ENCODE peak calls at places on chromosomes 6 and 20, in ten cellular contexts. One of them, this sample, is unnamed.
A peak's percentile ranks its signal among the peaks of the same experiment; 100 is the strongest.

GRCh38 chr6:11197175-11197535 is 35.3 kb downstream of the NEDD9 start:
- DNase-seq in ELR: peak; percentile 67
- DNase-seq in EH: peak; percentile 95
- DNase-seq in stimulated activated CD4-positive, alpha-beta T cell treated with anti-CD3 and anti-CD28 coated beads, TNF-alpha, amount 100 ng/mL, for 48 hours: no peak
- DNase-seq in stimulated activated CD8-positive, alpha-beta memory T cell treated with anti-CD3 and anti-CD28 coated beads, Interleukin-2, amount 100 ng/mL, for 1 hour: no peak
- DNase-seq in adrenal gland: no peak
- DNase-seq in GM12865: no peak
- DNase-seq in KBM-7: no peak
- DNase-seq in HCEC 1CT: peak; percentile 92
- DNase-seq in NCI-H1092: no peak
- DNase-seq in this sample: peak; percentile 69

GRCh38 chr20:9460518-9460917 is 53.9 kb upstream of the LAMP5 start:
- DNase-seq in ELR: peak; percentile 61
- DNase-seq in EH: peak; percentile 74
- DNase-seq in stimulated activated CD4-positive, alpha-beta T cell treated with anti-CD3 and anti-CD28 coated beads, TNF-alpha, amount 100 ng/mL, for 48 hours: no peak
- DNase-seq in stimulated activated CD8-positive, alpha-beta memory T cell treated with anti-CD3 and anti-CD28 coated beads, Interleukin-2, amount 100 ng/mL, for 1 hour: no peak
- DNase-seq in adrenal gland: no peak
- DNase-seq in GM12865: no peak
- DNase-seq in KBM-7: no peak
- DNase-seq in HCEC 1CT: peak; percentile 45
- DNase-seq in NCI-H1092: no peak
- DNase-seq in this sample: peak; percentile 53

GRCh38 chr20:6028795-6029194 is 25.1 kb downstream of the LRRN4 start:
- DNase-seq in ELR: no peak
- DNase-seq in EH: no peak
- DNase-seq in stimulated activated CD4-positive, alpha-beta T cell treated with anti-CD3 and anti-CD28 coated beads, TNF-alpha, amount 100 ng/mL, for 48 hours: no peak
- DNase-seq in stimulated activated CD8-positive, alpha-beta memory T cell treated with anti-CD3 and anti-CD28 coated beads, Interleukin-2, amount 100 ng/mL, for 1 hour: no peak
- DNase-seq in adrenal gland: no peak
- DNase-seq in GM12865: no peak
- DNase-seq in KBM-7: no peak
- DNase-seq in HCEC 1CT: no peak
- DNase-seq in NCI-H1092: no peak
- DNase-seq in this sample: no peak

GRCh38 chr6:6760054-6760453 is 171.5 kb downstream of the LY86 start:
- DNase-seq in ELR: no peak
- DNase-seq in EH: no peak
- DNase-seq in stimulated activated CD4-positive, alpha-beta T cell treated with anti-CD3 and anti-CD28 coated beads, TNF-alpha, amount 100 ng/mL, for 48 hours: no peak
- DNase-seq in stimulated activated CD8-positive, alpha-beta memory T cell treated with anti-CD3 and anti-CD28 coated beads, Interleukin-2, amount 100 ng/mL, for 1 hour: no peak
- DNase-seq in adrenal gland: no peak
- DNase-seq in GM12865: no peak
- DNase-seq in KBM-7: no peak
- DNase-seq in HCEC 1CT: no peak
- DNase-seq in NCI-H1092: no peak
- DNase-seq in this sample: no peak

GRCh38 chr20:5918856-5919633 is 31.3 kb downstream of the TRMT6 start:
- DNase-seq in ELR: peak; percentile 78
- DNase-seq in EH: peak; percentile 43
- DNase-seq in stimulated activated CD4-positive, alpha-beta T cell treated with anti-CD3 and anti-CD28 coated beads, TNF-alpha, amount 100 ng/mL, for 48 hours: no peak
- DNase-seq in stimulated activated CD8-positive, alpha-beta memory T cell treated with anti-CD3 and anti-CD28 coated beads, Interleukin-2, amount 100 ng/mL, for 1 hour: no peak
- DNase-seq in adrenal gland: no peak
- DNase-seq in GM12865: peak; percentile 7
- DNase-seq in KBM-7: peak; percentile 48
- DNase-seq in HCEC 1CT: peak; percentile 57
- DNase-seq in NCI-H1092: no peak
- DNase-seq in this sample: peak; percentile 83

GRCh38 chr20:371755-372542 is 8.6 kb upstream of the TRIB3 start:
- DNase-seq in ELR: peak; percentile 94
- DNase-seq in EH: peak; percentile 96
- DNase-seq in stimulated activated CD4-positive, alpha-beta T cell treated with anti-CD3 and anti-CD28 coated beads, TNF-alpha, amount 100 ng/mL, for 48 hours: no peak
- DNase-seq in stimulated activated CD8-positive, alpha-beta memory T cell treated with anti-CD3 and anti-CD28 coated beads, Interleukin-2, amount 100 ng/mL, for 1 hour: no peak
- DNase-seq in adrenal gland: peak; percentile 96
- DNase-seq in GM12865: no peak
- DNase-seq in KBM-7: peak; percentile 93
- DNase-seq in HCEC 1CT: peak; percentile 92
- DNase-seq in NCI-H1092: no peak
- DNase-seq in this sample: peak; percentile 99

GRCh38 chr6:36625161-36625919 is 31.2 kb downstream of the SRSF3 start:
- DNase-seq in ELR: no peak
- DNase-seq in EH: peak; percentile 68
- DNase-seq in stimulated activated CD4-positive, alpha-beta T cell treated with anti-CD3 and anti-CD28 coated beads, TNF-alpha, amount 100 ng/mL, for 48 hours: no peak
- DNase-seq in stimulated activated CD8-positive, alpha-beta memory T cell treated with anti-CD3 and anti-CD28 coated beads, Interleukin-2, amount 100 ng/mL, for 1 hour: no peak
- DNase-seq in adrenal gland: no peak
- DNase-seq in GM12865: no peak
- DNase-seq in KBM-7: no peak
- DNase-seq in HCEC 1CT: no peak
- DNase-seq in NCI-H1092: peak; percentile 45
- DNase-seq in this sample: peak; percentile 73

GRCh38 chr20:24643731-24644130 is 174.3 kb downstream of the SYNDIG1 start:
- DNase-seq in ELR: no peak
- DNase-seq in EH: no peak
- DNase-seq in stimulated activated CD4-positive, alpha-beta T cell treated with anti-CD3 and anti-CD28 coated beads, TNF-alpha, amount 100 ng/mL, for 48 hours: no peak
- DNase-seq in stimulated activated CD8-positive, alpha-beta memory T cell treated with anti-CD3 and anti-CD28 coated beads, Interleukin-2, amount 100 ng/mL, for 1 hour: no peak
- DNase-seq in adrenal gland: no peak
- DNase-seq in GM12865: no peak
- DNase-seq in KBM-7: no peak
- DNase-seq in HCEC 1CT: no peak
- DNase-seq in NCI-H1092: no peak
- DNase-seq in this sample: no peak

GRCh38 chr6:165668951-165669350 is 5.9 kb upstream of the PDE10A start:
- DNase-seq in ELR: no peak
- DNase-seq in EH: no peak
- DNase-seq in stimulated activated CD4-positive, alpha-beta T cell treated with anti-CD3 and anti-CD28 coated beads, TNF-alpha, amount 100 ng/mL, for 48 hours: no peak
- DNase-seq in stimulated activated CD8-positive, alpha-beta memory T cell treated with anti-CD3 and anti-CD28 coated beads, Interleukin-2, amount 100 ng/mL, for 1 hour: no peak
- DNase-seq in adrenal gland: peak; percentile 37
- DNase-seq in GM12865: no peak
- DNase-seq in KBM-7: no peak
- DNase-seq in HCEC 1CT: no peak
- DNase-seq in NCI-H1092: peak; percentile 30
- DNase-seq in this sample: no peak

GRCh38 chr20:2612073-2612472 is 40.4 kb upstream of the NOP56 start:
- DNase-seq in ELR: no peak
- DNase-seq in EH: no peak
- DNase-seq in stimulated activated CD4-positive, alpha-beta T cell treated with anti-CD3 and anti-CD28 coated beads, TNF-alpha, amount 100 ng/mL, for 48 hours: no peak
- DNase-seq in stimulated activated CD8-positive, alpha-beta memory T cell treated with anti-CD3 and anti-CD28 coated beads, Interleukin-2, amount 100 ng/mL, for 1 hour: no peak
- DNase-seq in adrenal gland: no peak
- DNase-seq in GM12865: no peak
- DNase-seq in KBM-7: no peak
- DNase-seq in HCEC 1CT: no peak
- DNase-seq in NCI-H1092: no peak
- DNase-seq in this sample: no peak

GRCh38 chr20:53412600-53413187 is 180.9 kb downstream of the ZNF217 start:
- DNase-seq in ELR: no peak
- DNase-seq in EH: no peak
- DNase-seq in stimulated activated CD4-positive, alpha-beta T cell treated with anti-CD3 and anti-CD28 coated beads, TNF-alpha, amount 100 ng/mL, for 48 hours: no peak
- DNase-seq in stimulated activated CD8-positive, alpha-beta memory T cell treated with anti-CD3 and anti-CD28 coated beads, Interleukin-2, amount 100 ng/mL, for 1 hour: no peak
- DNase-seq in adrenal gland: no peak
- DNase-seq in GM12865: no peak
- DNase-seq in KBM-7: no peak
- DNase-seq in HCEC 1CT: no peak
- DNase-seq in NCI-H1092: no peak
- DNase-seq in this sample: no peak

GRCh38 chr6:40962241-40962640 is 76.8 kb downstream of the UNC5CL start:
- DNase-seq in ELR: peak; percentile 99
- DNase-seq in EH: peak; percentile 95
- DNase-seq in stimulated activated CD4-positive, alpha-beta T cell treated with anti-CD3 and anti-CD28 coated beads, TNF-alpha, amount 100 ng/mL, for 48 hours: no peak
- DNase-seq in stimulated activated CD8-positive, alpha-beta memory T cell treated with anti-CD3 and anti-CD28 coated beads, Interleukin-2, amount 100 ng/mL, for 1 hour: no peak
- DNase-seq in adrenal gland: no peak
- DNase-seq in GM12865: peak; percentile 64
- DNase-seq in KBM-7: peak; percentile 2
- DNase-seq in HCEC 1CT: peak; percentile 71
- DNase-seq in NCI-H1092: no peak
- DNase-seq in this sample: peak; percentile 97